ENCODE peak calls at places on chromosomes 6 and 20, in six cellular contexts. P is amniotic stem cell; M is EL; R is stimulated activated CD4-positive, alpha-beta T cell treated with anti-CD3 and anti-CD28 coated beads, Interleukin-15, amount 100 ng/mL, for 1 hour; F is ELR; X is RCC 7860. Q is an unnamed sample.

GRCh38 chr20:36855241-36855657 is 20.7 kb upstream of the TLDC2 start:
- DNase-seq in R (no peak), X (no peak), M (peak; percentile 50), P (no peak), F (peak; percentile 71), Q (no peak)

GRCh38 chr20:1301031-1301529 is 27.9 kb downstream of the SDCBP2 start:
- DNase-seq in M (peak; percentile 77), R (no peak), X (peak; percentile 43), P (peak; percentile 14), F (peak; percentile 81), Q (peak; percentile 71)

GRCh38 chr6:13142611-13143010 is 185.7 kb downstream of the TBC1D7 start:
- DNase-seq in P (no peak), X (no peak), R (no peak), M (no peak), F (no peak), Q (no peak)

GRCh38 chr6:4388675-4389074 is 253.3 kb upstream of the ECI2 start:
- DNase-seq in P (no peak), R (no peak), M (peak; percentile 85), F (peak; percentile 94), X (peak; percentile 57), Q (no peak)

GRCh38 chr6:30060982-30061765 is at the start of gene POLR1H:
- DNase-seq in X (peak; percentile 88), R (peak; percentile 61), M (peak; percentile 96), F (peak; percentile 99), P (peak; percentile 96), Q (peak; percentile 85)

GRCh38 chr6:45422541-45423110 is 44.9 kb upstream of the SUPT3H start:
- DNase-seq in P (no peak), R (peak; percentile 25), F (peak; percentile 69), M (peak; percentile 68), X (peak; percentile 43), Q (peak; percentile 78)

GRCh38 chr20:44988772-44989171 is 22.5 kb downstream of the STK4 start:
- DNase-seq in M (no peak), F (no peak), R (no peak), X (no peak), P (no peak), Q (no peak)

GRCh38 chr6:73207221-73207837 is 18.0 kb downstream of the KHDC1L start:
- DNase-seq in X (no peak), F (no peak), P (no peak), R (no peak), M (no peak), Q (no peak)

GRCh38 chr20:56816349-56816748 is 187.2 kb downstream of the TFAP2C start:
- DNase-seq in F (no peak), R (no peak), P (no peak), X (no peak), M (no peak), Q (no peak)

GRCh38 chr6:20877008-20877937 is 343.0 kb downstream of the CDKAL1 start:
- DNase-seq in F (peak; percentile 98), P (peak; percentile 84), M (peak; percentile 94), R (no peak), X (peak; percentile 95), Q (peak; percentile 29)

GRCh38 chr6:7631466-7631865 is 41.5 kb downstream of the SNRNP48 start:
- DNase-seq in P (no peak), M (no peak), X (no peak), F (no peak), R (no peak), Q (no peak)

GRCh38 chr6:1527098-1527497 is 82.6 kb upstream of the FOXC1 start:
- DNase-seq in R (no peak), X (no peak), M (peak; percentile 25), F (peak; percentile 14), P (no peak), Q (no peak)

GRCh38 chr6:140774080-140774505 is 1358.6 kb upstream of the GJE1 start:
- DNase-seq in R (no peak), F (peak; percentile 82), M (peak; percentile 67), P (peak; percentile 68), X (peak; percentile 41), Q (no peak)

GRCh38 chr20:1241456-1241855 is 15.6 kb downstream of the RAD21L1 start:
- DNase-seq in P (no peak), F (peak; percentile 39), M (peak; percentile 24), X (no peak), R (no peak), Q (no peak)

GRCh38 chr20:52154575-52154974 is 37.0 kb downstream of the ZFP64 start:
- DNase-seq in M (no peak), R (no peak), X (no peak), P (no peak), F (no peak), Q (no peak)

GRCh38 chr20:62832212-62832922 is 15.5 kb downstream of the COL9A3 start:
- DNase-seq in X (no peak), F (no peak), R (no peak), P (no peak), M (no peak), Q (no peak)

GRCh38 chr20:53487453-53487852 is 106.2 kb downstream of the ZNF217 start:
- DNase-seq in X (no peak), R (no peak), M (no peak), P (no peak), F (no peak), Q (no peak)

GRCh38 chr20:13929836-13930235 is 60.6 kb downstream of the SEL1L2 start:
- DNase-seq in R (no peak), X (no peak), F (no peak), M (no peak), P (no peak), Q (no peak)

GRCh38 chr6:149895702-149896310 is 2.1 kb downstream of the RAET1E start:
- DNase-seq in X (peak; percentile 80), R (no peak), M (peak; percentile 91), F (peak; percentile 94), P (no peak), Q (no peak)

GRCh38 chr6:159134701-159135364 is 34.4 kb upstream of the FNDC1 start:
- DNase-seq in M (peak; percentile 57), R (peak; percentile 44), X (peak; percentile 30), F (peak; percentile 66), P (no peak), Q (no peak)

GRCh38 chr20:57429579-57430202 is 38.5 kb downstream of the RBM38 start:
- DNase-seq in R (no peak), P (no peak), X (peak; percentile 72), F (peak; percentile 87), M (peak; percentile 32), Q (no peak)

GRCh38 chr6:139457482-139457881 is 83.0 kb upstream of the CITED2 start:
- DNase-seq in P (no peak), R (no peak), M (peak; percentile 66), F (peak; percentile 65), X (peak; percentile 45), Q (no peak)

GRCh38 chr20:33821270-33821836 is 10.2 kb downstream of the CHMP4B start:
- DNase-seq in M (no peak), X (no peak), F (no peak), P (no peak), R (no peak), Q (no peak)

GRCh38 chr6:126716826-126717514 is 377.1 kb downstream of the CENPW start:
- DNase-seq in X (no peak), F (no peak), R (no peak), P (no peak), M (no peak), Q (no peak)

GRCh38 chr6:33788694-33789549 is at the start of gene LEMD2:
- DNase-seq in P (peak; percentile 73), X (peak; percentile 71), M (peak; percentile 92), R (peak; percentile 89), F (peak; percentile 92), Q (peak; percentile 98)

GRCh38 chr20:10094566-10095173 is 59.9 kb downstream of the ANKEF1 start:
- DNase-seq in R (no peak), M (no peak), X (no peak), F (no peak), P (no peak), Q (no peak)

GRCh38 chr6:3789018-3789895 is 37.7 kb upstream of the PXDC1 start:
- DNase-seq in R (no peak), M (no peak), F (peak; percentile 42), P (no peak), X (no peak), Q (no peak)

GRCh38 chr6:19805146-19805515 is 32.0 kb upstream of the ID4 start:
- DNase-seq in X (no peak), F (no peak), M (no peak), P (no peak), R (no peak), Q (no peak)

GRCh38 chr6:37451411-37452273 is 18.6 kb downstream of the CMTR1 start:
- DNase-seq in P (no peak), M (no peak), R (no peak), X (no peak), F (no peak), Q (no peak)

GRCh38 chr6:168631589-168631988 is 190.6 kb downstream of the SMOC2 start:
- DNase-seq in F (no peak), R (no peak), M (no peak), X (no peak), P (no peak), Q (no peak)

GRCh38 chr6:165884813-165885765 is 222.0 kb upstream of the PDE10A start:
- DNase-seq in P (no peak), X (peak; percentile 30), M (peak; percentile 62), R (peak; percentile 20), F (peak; percentile 74), Q (peak; percentile 73)

GRCh38 chr6:3591970-3592369 is 135.1 kb upstream of the SLC22A23 start:
- DNase-seq in F (no peak), M (no peak), P (no peak), X (no peak), R (no peak), Q (no peak)